ENCODE peak calls at places on chromosomes 12 and 14, in four cellular contexts. W is psoas muscle, D is lower lobe of right lung, A is left ventricle myocardium inferior. B is an unnamed sample.

GRCh38 chr14:97251423-97252155 is 454.4 kb downstream of the VRK1 start:
- DNase-seq in D (no peak), W (no peak), A (no peak), B (no peak)

GRCh38 chr12:107330901-107331431 is 237.6 kb upstream of the CRY1 start:
- DNase-seq in W (no peak), A (no peak), D (no peak), B (no peak)

GRCh38 chr14:105167303-105168092 is 1.1 kb downstream of the JAG2 start:
- DNase-seq in A (no peak), W (peak; percentile 72), D (peak; percentile 66), B (no peak)

GRCh38 chr14:81256289-81256960 is 35.7 kb upstream of the GTF2A1 start:
- DNase-seq in A (no peak), W (no peak), D (no peak), B (no peak)

GRCh38 chr14:58740584-58740983 is 102.8 kb downstream of the DACT1 start:
- DNase-seq in W (no peak), D (no peak), A (no peak), B (no peak)

GRCh38 chr14:21070083-21070609 is at the start of gene ARHGEF40:
- DNase-seq in D (peak; percentile 75), A (peak; percentile 79), W (peak; percentile 86), B (peak; percentile 91)

GRCh38 chr14:102774391-102775153 is 2.7 kb upstream of the TRAF3 start:
- DNase-seq in W (no peak), D (no peak), A (no peak), B (no peak)

GRCh38 chr12:27652174-27652763 is 44.0 kb upstream of the REP15 start:
- DNase-seq in D (no peak), A (no peak), W (no peak), B (no peak)

GRCh38 chr12:95789126-95790024 is 1.2 kb downstream of the NTN4 start:
- DNase-seq in D (peak; percentile 59), W (peak; percentile 63), A (peak; percentile 38), B (peak; percentile 52)

GRCh38 chr12:1778911-1779310 is 41.5 kb upstream of the LRTM2 start:
- DNase-seq in W (no peak), D (no peak), A (no peak), B (no peak)

GRCh38 chr12:57430117-57430930 is 519 bp downstream of the R3HDM2 start:
- DNase-seq in D (peak; percentile 69), W (peak; percentile 76), A (peak; percentile 53), B (peak; percentile 62)

GRCh38 chr14:88837495-88837894 is 13.0 kb downstream of the TTC8 start:
- DNase-seq in W (no peak), A (no peak), D (no peak), B (no peak)
- H3K27ac ChIP-seq in W (no peak overlapping the region), A (no peak overlapping the region), D (no peak overlapping the region), B (no peak overlapping the region)

DNA sequence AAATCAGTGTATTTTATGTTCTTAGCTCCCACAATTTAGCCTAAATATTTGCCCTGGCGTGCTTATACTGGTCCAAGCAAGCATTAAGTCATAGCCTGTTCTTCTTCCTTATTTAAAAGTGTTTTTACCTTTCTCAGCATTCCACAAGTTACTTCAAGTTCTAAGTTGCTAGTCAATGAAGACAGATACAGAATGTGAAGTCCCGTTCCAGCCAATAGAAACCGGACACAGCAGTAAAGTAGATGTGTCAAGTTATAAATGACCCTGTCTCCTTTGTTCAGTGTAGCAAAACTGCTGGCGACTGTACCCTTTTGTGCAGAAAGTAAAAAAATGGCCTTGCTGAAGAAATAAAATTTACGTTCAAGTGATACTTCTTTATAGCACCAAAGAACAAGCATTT is 3.9 kb downstream of the SNAPC1 start:
- DNase-seq in W (no peak), D (no peak), A (no peak), B (no peak)
- H3K27ac ChIP-seq in W (peak overlapping the region; percentile 89), D (no peak overlapping the region), A (peak overlapping the region; percentile 95), B (no peak overlapping the region)

GRCh38 chr14:55323910-55324309 is 52.7 kb downstream of the FBXO34 start:
- DNase-seq in D (no peak), A (no peak), W (no peak), B (no peak)
- H3K27ac ChIP-seq in D (no peak overlapping the region), A (no peak overlapping the region), W (no peak overlapping the region), B (no peak overlapping the region)

GRCh38 chr12:129994634-129995033 is 90.8 kb upstream of the TMEM132D start:
- DNase-seq in W (no peak), A (no peak), D (no peak), B (no peak)

GRCh38 chr12:129997239-129997638 is 93.4 kb upstream of the TMEM132D start:
- DNase-seq in W (no peak), D (no peak), A (no peak), B (no peak)
- H3K27ac ChIP-seq in W (no peak overlapping the region), D (no peak overlapping the region), A (no peak overlapping the region), B (no peak overlapping the region)